ENCODE peak calls at places on chromosomes 4 and X, in six cellular contexts. X is HEK293T, A is ACHN, I is GM12892, U is mesothelial cell of epicardium, K is neural crest cell. P is an unnamed sample.

GRCh38 chr4:168666531-168666930 is 169.7 kb downstream of the PALLD start:
- DNase-seq in X (no peak), A (no peak), I (no peak), U (no peak), K (no peak), P (no peak)

GRCh38 chr4:25834411-25835107 is 28.2 kb downstream of the SEL1L3 start:
- DNase-seq in X (no peak), A (no peak), I (no peak), U (no peak), K (no peak), P (no peak)

GRCh38 chrX:141341341-141341740 is 99.0 kb upstream of the SPANXC start:
- DNase-seq in X (no peak), A (peak; percentile 63), I (no peak), U (no peak), K (no peak), P (no peak)

GRCh38 chrX:8748855-8749254 is 16.9 kb upstream of the ANOS1 start:
- DNase-seq in X (peak; percentile 33), A (peak; percentile 39), I (no peak), U (no peak), K (no peak), P (no peak)

GRCh38 chr4:948936-949300 is 16.7 kb downstream of the TMEM175 start:
- DNase-seq in X (no peak), A (no peak), I (peak; percentile 14), U (no peak), K (no peak), P (peak; percentile 54)

GRCh38 chrX:46698691-46699090 is 60.2 kb downstream of the SLC9A7 start:
- DNase-seq in X (no peak), A (no peak), I (no peak), U (no peak), K (no peak), P (no peak)

GRCh38 chr4:20462426-20463175 is 210.9 kb downstream of the SLIT2 start:
- DNase-seq in X (no peak), A (peak; percentile 27), I (no peak), U (no peak), K (no peak), P (no peak)

GRCh38 chr4:180828455-180829018 is 1414.7 kb upstream of the TENM3 start:
- DNase-seq in X (peak; percentile 12), A (peak; percentile 60), I (no peak), U (no peak), K (peak; percentile 48), P (no peak)

GRCh38 chrX:118534716-118535493 is 39.3 kb downstream of the DOCK11 start:
- DNase-seq in X (peak; percentile 21), A (no peak), I (no peak), U (no peak), K (no peak), P (no peak)

GRCh38 chr4:793941-794621 is 31.8 kb downstream of the CPLX1 start:
- DNase-seq in X (no peak), A (peak; percentile 20), I (no peak), U (no peak), K (no peak), P (no peak)

GRCh38 chr4:169611157-169611556 is 1.2 kb downstream of the NEK1 start:
- DNase-seq in X (no peak), A (no peak), I (no peak), U (no peak), K (no peak), P (no peak)

GRCh38 chr4:34181311-34181808 is 2063.0 kb downstream of the ARAP2 start:
- DNase-seq in X (no peak), A (peak; percentile 34), I (no peak), U (no peak), K (no peak), P (no peak)

GRCh38 chr4:11021348-11021747 is 336.8 kb upstream of the CLNK start:
- DNase-seq in X (no peak), A (no peak), I (no peak), U (no peak), K (no peak), P (no peak)

GRCh38 chr4:101414496-101414895 is 67.2 kb upstream of the PPP3CA start:
- DNase-seq in X (no peak), A (no peak), I (no peak), U (no peak), K (no peak), P (no peak)

GRCh38 chr4:88104902-88105610 is 53.4 kb downstream of the ABCG2 start:
- DNase-seq in X (peak; percentile 45), A (peak; percentile 4), I (no peak), U (no peak), K (no peak), P (no peak)

GRCh38 chr4:182307746-182308145 is 64.5 kb downstream of the TENM3 start:
- DNase-seq in X (no peak), A (peak; percentile 93), I (no peak), U (no peak), K (no peak), P (no peak)

GRCh38 chr4:83932996-83933395 is 397.1 kb downstream of the GPAT3 start:
- DNase-seq in X (no peak), A (no peak), I (no peak), U (no peak), K (no peak), P (no peak)

GRCh38 chr4:121726642-121727268 is 30.0 kb upstream of the ANXA5 start:
- DNase-seq in X (peak; percentile 56), A (peak; percentile 74), I (no peak), U (no peak), K (no peak), P (no peak)

GRCh38 chr4:110292994-110293744 is 94.8 kb upstream of the ELOVL6 start:
- DNase-seq in X (no peak), A (no peak), I (no peak), U (no peak), K (no peak), P (no peak)

GRCh38 chrX:41180194-41180902 is 95.1 kb downstream of the USP9X start:
- DNase-seq in X (peak; percentile 63), A (peak; percentile 52), I (peak; percentile 16), U (no peak), K (peak; percentile 18), P (peak; percentile 27)

GRCh38 chrX:45851434-45851991 is 650.8 kb upstream of the DIPK2B start:
- DNase-seq in X (peak; percentile 43), A (peak; percentile 59), I (no peak), U (peak; percentile 29), K (peak; percentile 3), P (peak; percentile 18)

GRCh38 chrX:108426262-108426661 is 12.0 kb downstream of the COL4A6 start:
- DNase-seq in X (no peak), A (no peak), I (no peak), U (no peak), K (no peak), P (no peak)

GRCh38 chr4:8396762-8397406 is 43.6 kb downstream of the ACOX3 start:
- DNase-seq in X (no peak), A (no peak), I (no peak), U (no peak), K (no peak), P (no peak)

GRCh38 chrX:151688695-151689094 is 6.6 kb upstream of the PRRG3 start:
- DNase-seq in X (no peak), A (no peak), I (no peak), U (no peak), K (no peak), P (no peak)

GRCh38 chr4:18444286-18444685 is 422.7 kb upstream of the LCORL start:
- DNase-seq in X (no peak), A (no peak), I (no peak), U (no peak), K (no peak), P (no peak)

GRCh38 chr4:82785248-82786003 is 13.2 kb downstream of the SCD5 start:
- DNase-seq in X (no peak), A (no peak), I (no peak), U (no peak), K (no peak), P (no peak)